ENCODE peak calls at places on chromosomes 2 and 18, in four cellular contexts. One of them, this sample, is unnamed.

GRCh38 chr2:95052301-95052700 is 26.8 kb downstream of the MAL start:
- DNase-seq in C1 segment of cervical spinal cord: no peak
- DNase-seq in retinal pigment epithelial cell: no peak
- DNase-seq in SW480: no peak
- DNase-seq in this sample: no peak

GRCh38 chr2:196534533-196534932 is 105.0 kb upstream of the CCDC150 start:
- DNase-seq in C1 segment of cervical spinal cord: no peak
- DNase-seq in retinal pigment epithelial cell: no peak
- DNase-seq in SW480: no peak
- DNase-seq in this sample: no peak

GRCh38 chr2:168064011-168064998 is 183.1 kb downstream of the STK39 start:
- DNase-seq in C1 segment of cervical spinal cord: no peak
- DNase-seq in retinal pigment epithelial cell: no peak
- DNase-seq in SW480: no peak
- DNase-seq in this sample: no peak

GRCh38 chr2:189685540-189686229 is 11.2 kb downstream of the ANKAR start:
- DNase-seq in C1 segment of cervical spinal cord: no peak
- DNase-seq in retinal pigment epithelial cell: peak; percentile 28
- DNase-seq in SW480: no peak
- DNase-seq in this sample: peak; percentile 80

GRCh38 chr2:113075030-113075429 is 7.3 kb downstream of the IL1F10 start:
- DNase-seq in C1 segment of cervical spinal cord: no peak
- DNase-seq in retinal pigment epithelial cell: no peak
- DNase-seq in SW480: no peak
- DNase-seq in this sample: no peak

GRCh38 chr18:62164855-62165487 is 21.9 kb downstream of the PIGN start:
- DNase-seq in C1 segment of cervical spinal cord: no peak
- DNase-seq in retinal pigment epithelial cell: no peak
- DNase-seq in SW480: no peak
- DNase-seq in this sample: no peak

GRCh38 chr2:25302758-25303436 is 38.8 kb downstream of the DNMT3A start:
- DNase-seq in C1 segment of cervical spinal cord: no peak
- DNase-seq in retinal pigment epithelial cell: no peak
- DNase-seq in SW480: no peak
- DNase-seq in this sample: no peak

GRCh38 chr2:218262631-218263586 is 2.1 kb downstream of the GPBAR1 start:
- DNase-seq in C1 segment of cervical spinal cord: no peak
- DNase-seq in retinal pigment epithelial cell: no peak
- DNase-seq in SW480: no peak
- DNase-seq in this sample: no peak

GRCh38 chr2:39511786-39512433 is 74.8 kb upstream of the MAP4K3 start:
- DNase-seq in C1 segment of cervical spinal cord: no peak
- DNase-seq in retinal pigment epithelial cell: no peak
- DNase-seq in SW480: no peak
- DNase-seq in this sample: peak; percentile 74

GRCh38 chr18:31744661-31745060 is 16.0 kb downstream of the SLC25A52 start:
- DNase-seq in C1 segment of cervical spinal cord: no peak
- DNase-seq in retinal pigment epithelial cell: no peak
- DNase-seq in SW480: no peak
- DNase-seq in this sample: no peak

GRCh38 chr2:209425082-209426071 is 1.5 kb downstream of the MAP2 start:
- DNase-seq in C1 segment of cervical spinal cord: no peak
- DNase-seq in retinal pigment epithelial cell: no peak
- DNase-seq in SW480: peak; percentile 74
- DNase-seq in this sample: peak; percentile 76

GRCh38 chr2:74566423-74567085 is 12.0 kb downstream of the DOK1 start:
- DNase-seq in C1 segment of cervical spinal cord: no peak
- DNase-seq in retinal pigment epithelial cell: peak; percentile 79
- DNase-seq in SW480: no peak
- DNase-seq in this sample: peak; percentile 95

GRCh38 chr18:54671291-54671881 is 80.3 kb downstream of the DYNAP start:
- DNase-seq in C1 segment of cervical spinal cord: no peak
- DNase-seq in retinal pigment epithelial cell: no peak
- DNase-seq in SW480: peak; percentile 13
- DNase-seq in this sample: peak; percentile 65

GRCh38 chr2:231488331-231488730 is 24.0 kb upstream of the NCL start:
- DNase-seq in C1 segment of cervical spinal cord: no peak
- DNase-seq in retinal pigment epithelial cell: no peak
- DNase-seq in SW480: no peak
- DNase-seq in this sample: no peak

GRCh38 chr2:189142893-189143759 is 36.4 kb downstream of the COL5A2 start:
- DNase-seq in C1 segment of cervical spinal cord: no peak
- DNase-seq in retinal pigment epithelial cell: no peak
- DNase-seq in SW480: peak; percentile 33
- DNase-seq in this sample: peak; percentile 47

GRCh38 chr2:10002087-10002486 is 41.3 kb upstream of the KLF11 start:
- DNase-seq in C1 segment of cervical spinal cord: no peak
- DNase-seq in retinal pigment epithelial cell: no peak
- DNase-seq in SW480: no peak
- DNase-seq in this sample: no peak

GRCh38 chr2:45993476-45993991 is 303.7 kb upstream of the EPAS1 start:
- DNase-seq in C1 segment of cervical spinal cord: peak; percentile 12
- DNase-seq in retinal pigment epithelial cell: peak; percentile 32
- DNase-seq in SW480: peak; percentile 74
- DNase-seq in this sample: peak; percentile 94

GRCh38 chr2:69366-70344 is 23.4 kb upstream of the FAM110C start:
- DNase-seq in C1 segment of cervical spinal cord: no peak
- DNase-seq in retinal pigment epithelial cell: no peak
- DNase-seq in SW480: peak; percentile 74
- DNase-seq in this sample: no peak

GRCh38 chr2:86044045-86044444 is 61.6 kb downstream of the POLR1A start:
- DNase-seq in C1 segment of cervical spinal cord: no peak
- DNase-seq in retinal pigment epithelial cell: no peak
- DNase-seq in SW480: no peak
- DNase-seq in this sample: no peak

GRCh38 chr2:179898873-179899272 is 37.5 kb upstream of the ZNF385B start:
- DNase-seq in C1 segment of cervical spinal cord: no peak
- DNase-seq in retinal pigment epithelial cell: no peak
- DNase-seq in SW480: peak; percentile 29
- DNase-seq in this sample: peak; percentile 37

GRCh38 chr2:226985227-226985946 is 149.5 kb downstream of the RHBDD1 start:
- DNase-seq in C1 segment of cervical spinal cord: no peak
- DNase-seq in retinal pigment epithelial cell: peak; percentile 44
- DNase-seq in SW480: peak; percentile 46
- DNase-seq in this sample: peak; percentile 90

GRCh38 chr2:25243995-25244394 is 75.6 kb upstream of the POMC start:
- DNase-seq in C1 segment of cervical spinal cord: no peak
- DNase-seq in retinal pigment epithelial cell: no peak
- DNase-seq in SW480: no peak
- DNase-seq in this sample: no peak

GRCh38 chr2:199163901-199164300 is 293.8 kb downstream of the SATB2 start:
- DNase-seq in C1 segment of cervical spinal cord: no peak
- DNase-seq in retinal pigment epithelial cell: no peak
- DNase-seq in SW480: no peak
- DNase-seq in this sample: no peak

GRCh38 chr2:60553496-60553991 is at the start of gene BCL11A:
- DNase-seq in C1 segment of cervical spinal cord: no peak
- DNase-seq in retinal pigment epithelial cell: peak; percentile 72
- DNase-seq in SW480: peak; percentile 92
- DNase-seq in this sample: peak; percentile 57

GRCh38 chr2:135993421-135993820 is 8.0 kb upstream of the DARS1 start:
- DNase-seq in C1 segment of cervical spinal cord: no peak
- DNase-seq in retinal pigment epithelial cell: no peak
- DNase-seq in SW480: no peak
- DNase-seq in this sample: no peak

GRCh38 chr2:75076088-75076487 is 117.6 kb downstream of the POLE4 start:
- DNase-seq in C1 segment of cervical spinal cord: no peak
- DNase-seq in retinal pigment epithelial cell: no peak
- DNase-seq in SW480: no peak
- DNase-seq in this sample: no peak

GRCh38 chr2:88627856-88628568 is 748 bp upstream of the EIF2AK3 start:
- DNase-seq in C1 segment of cervical spinal cord: peak; percentile 82
- DNase-seq in retinal pigment epithelial cell: peak; percentile 97
- DNase-seq in SW480: peak; percentile 86
- DNase-seq in this sample: peak; percentile 97

GRCh38 chr2:214482716-214483115 is 71.9 kb downstream of the VWC2L start:
- DNase-seq in C1 segment of cervical spinal cord: no peak
- DNase-seq in retinal pigment epithelial cell: no peak
- DNase-seq in SW480: no peak
- DNase-seq in this sample: no peak

GRCh38 chr2:7825591-7826312 is 856.1 kb upstream of the ID2 start:
- DNase-seq in C1 segment of cervical spinal cord: no peak
- DNase-seq in retinal pigment epithelial cell: peak; percentile 8
- DNase-seq in SW480: peak; percentile 63
- DNase-seq in this sample: peak; percentile 44

GRCh38 chr2:181363164-181363563 is 94.0 kb upstream of the ITGA4 start:
- DNase-seq in C1 segment of cervical spinal cord: no peak
- DNase-seq in retinal pigment epithelial cell: no peak
- DNase-seq in SW480: no peak
- DNase-seq in this sample: no peak

GRCh38 chr2:54212456-54212855 is 43.6 kb downstream of the TSPYL6 start:
- DNase-seq in C1 segment of cervical spinal cord: no peak
- DNase-seq in retinal pigment epithelial cell: peak; percentile 93
- DNase-seq in SW480: peak; percentile 59
- DNase-seq in this sample: peak; percentile 88

GRCh38 chr2:21033237-21034155 is 10.4 kb downstream of the APOB start:
- DNase-seq in C1 segment of cervical spinal cord: no peak
- DNase-seq in retinal pigment epithelial cell: no peak
- DNase-seq in SW480: no peak
- DNase-seq in this sample: no peak

GRCh38 chr2:148928395-148928794 is 53.4 kb downstream of the KIF5C start:
- DNase-seq in C1 segment of cervical spinal cord: no peak
- DNase-seq in retinal pigment epithelial cell: no peak
- DNase-seq in SW480: no peak
- DNase-seq in this sample: no peak

GRCh38 chr2:239157269-239157668 is 243.6 kb downstream of the HDAC4 start:
- DNase-seq in C1 segment of cervical spinal cord: no peak
- DNase-seq in retinal pigment epithelial cell: no peak
- DNase-seq in SW480: no peak
- DNase-seq in this sample: no peak

GRCh38 chr2:226797289-226797988 is 2.2 kb downstream of the IRS1 start:
- DNase-seq in C1 segment of cervical spinal cord: no peak
- DNase-seq in retinal pigment epithelial cell: no peak
- DNase-seq in SW480: no peak
- DNase-seq in this sample: no peak

GRCh38 chr2:60262178-60262577 is 291.3 kb downstream of the BCL11A start:
- DNase-seq in C1 segment of cervical spinal cord: no peak
- DNase-seq in retinal pigment epithelial cell: no peak
- DNase-seq in SW480: no peak
- DNase-seq in this sample: no peak

GRCh38 chr2:57947398-57947797 is 99.2 kb upstream of the VRK2 start:
- DNase-seq in C1 segment of cervical spinal cord: no peak
- DNase-seq in retinal pigment epithelial cell: no peak
- DNase-seq in SW480: no peak
- DNase-seq in this sample: no peak